ENCODE peak calls at places on chromosomes 1 and 21, in six cellular contexts. A is Peyer's patch, G is NB4, M is sigmoid colon, V is IMR-90, D is breast epithelium. B is an unnamed sample.

GRCh38 chr21:27734146-27734545 is 767.3 kb upstream of the ADAMTS5 start:
- DNase-seq in D (no peak), G (no peak), V (peak), M (no peak), A (no peak), B (no peak)

GRCh38 chr1:210900079-210900478 is 233.9 kb downstream of the KCNH1 start:
- DNase-seq in A (no peak), G (no peak), D (no peak), V (no peak), M (no peak), B (no peak)

GRCh38 chr1:65490231-65491009 is 70.0 kb downstream of the LEPR start:
- DNase-seq in A (no peak), G (no peak), M (no peak), V (no peak), D (no peak), B (no peak)

GRCh38 chr1:229645296-229646050 is 19.4 kb downstream of the URB2 start:
- DNase-seq in M (no peak), G (no peak), D (no peak), A (no peak), V (no peak), B (no peak)

GRCh38 chr1:167238713-167239112 is 18.0 kb downstream of the POU2F1 start:
- DNase-seq in A (no peak), D (no peak), M (no peak), V (no peak), G (no peak), B (no peak)

GRCh38 chr1:221102206-221102605 is 223.0 kb downstream of the HLX start:
- DNase-seq in A (no peak), V (no peak), M (no peak), G (no peak), D (no peak), B (no peak)

GRCh38 chr1:231841616-231842344 is 215.2 kb downstream of the DISC1 start:
- DNase-seq in G (no peak), V (peak), D (no peak), A (no peak), M (no peak), B (no peak)

GRCh38 chr1:109630081-109630880 is 10.6 kb downstream of the AMPD2 start:
- DNase-seq in M (no peak), A (peak), D (no peak), G (no peak), V (no peak), B (no peak)

GRCh38 chr1:59892836-59893811 is 33.4 kb downstream of the CYP2J2 start:
- DNase-seq in V (no peak), A (no peak), M (no peak), G (no peak), D (no peak), B (no peak)

GRCh38 chr1:24321712-24322635 is 2.8 kb downstream of the GRHL3 start:
- DNase-seq in D (peak), A (peak), M (peak), V (peak), G (peak), B (peak)

GRCh38 chr1:179094826-179095225 is 13.0 kb downstream of the TOR3A start:
- DNase-seq in V (no peak), G (no peak), A (no peak), D (peak), M (no peak), B (no peak)

GRCh38 chr1:81155131-81155530 is 645.6 kb upstream of the ADGRL2 start:
- DNase-seq in D (no peak), V (peak), G (no peak), M (no peak), A (no peak), B (no peak)

GRCh38 chr1:57232500-57232899 is 191.4 kb downstream of the DAB1 start:
- DNase-seq in A (no peak), M (no peak), G (no peak), D (no peak), V (no peak), B (no peak)

GRCh38 chr1:4305526-4306301 is 348.7 kb upstream of the AJAP1 start:
- DNase-seq in G (no peak), D (no peak), M (no peak), A (no peak), V (no peak), B (no peak)

GRCh38 chr1:33147997-33148314 is 33.9 kb downstream of the TRIM62 start:
- DNase-seq in D (no peak), A (no peak), V (peak), G (peak), M (no peak), B (no peak)

GRCh38 chr1:209756608-209757445 is 974 bp downstream of the TRAF3IP3 start:
- DNase-seq in M (no peak), D (no peak), A (peak), V (no peak), G (peak), B (no peak)

GRCh38 chr21:31222142-31222541 is 121.9 kb downstream of the TIAM1 start:
- DNase-seq in M (no peak), V (peak), G (no peak), A (no peak), D (no peak), B (no peak)

GRCh38 chr1:167927075-167927754 is 9.3 kb upstream of the DCAF6 start:
- DNase-seq in G (no peak), M (no peak), D (no peak), V (no peak), A (no peak), B (no peak)

GRCh38 chr1:209900734-209901133 is 37.3 kb upstream of the SYT14 start:
- DNase-seq in V (peak), D (no peak), M (no peak), A (no peak), G (no peak), B (no peak)

GRCh38 chr21:39630827-39631226 is 18.1 kb downstream of the B3GALT5 start:
- DNase-seq in G (no peak), M (no peak), D (no peak), A (no peak), V (peak), B (no peak)

GRCh38 chr1:114671011-114671938 is 1.4 kb upstream of the DENND2C start:
- DNase-seq in M (no peak), G (no peak), V (peak), A (no peak), D (no peak), B (no peak)

GRCh38 chr1:58446368-58446767 is 100.2 kb downstream of the OMA1 start:
- DNase-seq in M (no peak), D (no peak), G (no peak), V (no peak), A (no peak), B (no peak)

GRCh38 chr21:26939532-26940181 is 27.2 kb downstream of the ADAMTS5 start:
- DNase-seq in M (no peak), V (peak), G (peak), A (no peak), D (no peak), B (no peak)

GRCh38 chr1:151590961-151591360 is 20.9 kb upstream of the SNX27 start:
- DNase-seq in D (no peak), G (no peak), V (no peak), M (no peak), A (no peak), B (no peak)

GRCh38 chr21:34846601-34847112 is 177.9 kb downstream of the CLIC6 start:
- DNase-seq in M (no peak), V (peak), D (no peak), G (no peak), A (no peak), B (no peak)

GRCh38 chr1:168084396-168085231 is 52.1 kb downstream of the GPR161 start:
- DNase-seq in D (no peak), A (peak), V (peak), M (peak), G (peak), B (peak)

GRCh38 chr1:207318072-207318619 is 3.3 kb upstream of the CD55 start:
- DNase-seq in D (no peak), A (no peak), G (no peak), V (no peak), M (no peak), B (no peak)

GRCh38 chr1:25889470-25889869 is 14.0 kb upstream of the PAQR7 start:
- DNase-seq in G (no peak), D (no peak), M (peak), V (peak), A (no peak), B (no peak)

GRCh38 chr1:157181258-157181657 is 43.1 kb upstream of the ETV3 start:
- DNase-seq in M (no peak), G (peak), V (no peak), A (no peak), D (no peak), B (no peak)

GRCh38 chr1:17679856-17680255 is 75.3 kb upstream of the ACTL8 start:
- DNase-seq in V (no peak), A (no peak), D (no peak), G (no peak), M (no peak), B (no peak)

GRCh38 chr1:165905853-165906252 is 78.4 kb downstream of the UCK2 start:
- DNase-seq in G (no peak), V (no peak), A (no peak), D (no peak), M (no peak), B (no peak)

GRCh38 chr1:111205724-111206070 is 5.3 kb upstream of the DENND2D start:
- DNase-seq in V (peak), G (peak), A (no peak), M (no peak), D (no peak), B (no peak)

GRCh38 chr1:3053986-3054385 is 15.0 kb upstream of the PRDM16 start:
- DNase-seq in M (peak), A (no peak), D (no peak), V (no peak), G (no peak), B (no peak)

GRCh38 chr1:60073605-60074278 is at the start of gene C1orf87:
- DNase-seq in M (no peak), A (no peak), D (no peak), G (no peak), V (no peak), B (no peak)

GRCh38 chr1:18901147-18901951 is 1.0 kb downstream of the ALDH4A1 start:
- DNase-seq in A (no peak), D (no peak), G (peak), V (no peak), M (no peak), B (no peak)
- TF ChIP-seq POLR2A in A (no peak), D (no peak), G (no peak), V (no peak), M (no peak), B (no peak)

GRCh38 chr1:1092149-1092855 is 18.2 kb upstream of the RNF223 start:
- DNase-seq in G (no peak), A (no peak), M (no peak), V (no peak), D (no peak), B (no peak)

GRCh38 chr1:1089731-1090423 is 15.8 kb upstream of the RNF223 start:
- DNase-seq in G (no peak), V (no peak), M (no peak), A (no peak), D (no peak), B (no peak)

GRCh38 chr1:1088801-1089680 is 14.9 kb upstream of the RNF223 start:
- DNase-seq in V (no peak), G (no peak), D (no peak), M (no peak), A (peak), B (no peak)

GRCh38 chr1:1091344-1092148 is 17.4 kb upstream of the RNF223 start:
- DNase-seq in M (no peak), D (no peak), G (no peak), V (no peak), A (no peak), B (no peak)

DNA sequence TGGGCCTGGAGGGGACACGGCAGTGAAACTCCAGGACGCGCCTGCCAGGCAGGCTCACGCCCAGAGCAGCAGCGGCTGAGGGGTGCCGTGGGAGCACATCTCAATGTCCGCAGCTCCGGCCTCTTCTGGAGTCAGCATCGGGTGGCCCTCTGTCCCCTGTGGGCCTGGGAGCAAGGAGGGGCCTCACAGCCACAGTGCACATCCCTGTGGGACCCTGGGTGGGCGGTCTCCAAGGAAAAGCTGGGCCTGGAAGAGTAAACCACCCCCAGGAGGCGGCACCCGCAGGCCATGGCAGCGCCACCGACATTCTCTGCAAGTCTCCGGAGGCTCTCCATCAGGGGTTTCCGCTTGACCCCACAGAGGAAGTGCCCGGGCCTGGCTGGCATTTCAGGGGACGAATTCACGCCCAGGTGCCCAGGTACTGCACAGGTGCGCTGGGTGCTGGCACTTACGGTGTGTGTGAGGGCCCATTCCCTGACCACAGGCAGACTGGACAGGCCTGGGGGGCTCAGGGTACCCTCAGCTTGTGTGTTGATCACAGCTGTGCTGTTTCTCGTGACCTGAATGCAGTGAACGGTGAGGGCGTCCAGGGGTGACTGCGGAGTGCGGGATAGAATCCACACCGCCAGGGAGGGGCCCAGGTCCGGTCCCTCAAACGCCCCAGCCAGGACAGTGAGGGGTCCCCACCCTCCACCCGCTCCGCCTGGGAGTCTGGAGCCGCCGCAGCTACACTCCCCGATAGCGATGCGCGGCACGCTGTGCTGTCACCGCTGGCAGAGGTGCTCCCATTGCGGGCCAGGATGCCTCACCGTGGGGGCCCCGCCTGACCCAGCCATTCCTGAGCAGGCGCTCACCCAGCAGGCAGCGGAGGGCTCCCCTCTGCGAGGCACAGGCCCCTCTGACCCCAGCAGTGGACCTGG is 16.6 kb upstream of the RNF223 start:
- DNase-seq in D (no peak), G (no peak), M (no peak), A (no peak), V (no peak), B (no peak)
- TF ChIP-seq POLR2A in D (no peak), G (no peak), M (no peak), A (no peak), V (no peak), B (no peak)

GRCh38 chr1:42684139-42684538 is 1.9 kb downstream of the YBX1 start:
- DNase-seq in D (no peak), M (no peak), V (peak), A (no peak), G (peak), B (no peak)

GRCh38 chr1:42681771-42682483 is at the start of gene YBX1:
- DNase-seq in G (peak), V (peak), M (peak), A (peak), D (peak), B (peak)

GRCh38 chr1:42680921-42681683 is 1.1 kb upstream of the YBX1 start:
- DNase-seq in A (no peak), V (no peak), G (peak), D (no peak), M (no peak), B (no peak)

GRCh38 chr1:42680045-42680444 is 2.2 kb upstream of the YBX1 start:
- DNase-seq in M (no peak), D (no peak), G (peak), A (no peak), V (no peak), B (no peak)

DNA sequence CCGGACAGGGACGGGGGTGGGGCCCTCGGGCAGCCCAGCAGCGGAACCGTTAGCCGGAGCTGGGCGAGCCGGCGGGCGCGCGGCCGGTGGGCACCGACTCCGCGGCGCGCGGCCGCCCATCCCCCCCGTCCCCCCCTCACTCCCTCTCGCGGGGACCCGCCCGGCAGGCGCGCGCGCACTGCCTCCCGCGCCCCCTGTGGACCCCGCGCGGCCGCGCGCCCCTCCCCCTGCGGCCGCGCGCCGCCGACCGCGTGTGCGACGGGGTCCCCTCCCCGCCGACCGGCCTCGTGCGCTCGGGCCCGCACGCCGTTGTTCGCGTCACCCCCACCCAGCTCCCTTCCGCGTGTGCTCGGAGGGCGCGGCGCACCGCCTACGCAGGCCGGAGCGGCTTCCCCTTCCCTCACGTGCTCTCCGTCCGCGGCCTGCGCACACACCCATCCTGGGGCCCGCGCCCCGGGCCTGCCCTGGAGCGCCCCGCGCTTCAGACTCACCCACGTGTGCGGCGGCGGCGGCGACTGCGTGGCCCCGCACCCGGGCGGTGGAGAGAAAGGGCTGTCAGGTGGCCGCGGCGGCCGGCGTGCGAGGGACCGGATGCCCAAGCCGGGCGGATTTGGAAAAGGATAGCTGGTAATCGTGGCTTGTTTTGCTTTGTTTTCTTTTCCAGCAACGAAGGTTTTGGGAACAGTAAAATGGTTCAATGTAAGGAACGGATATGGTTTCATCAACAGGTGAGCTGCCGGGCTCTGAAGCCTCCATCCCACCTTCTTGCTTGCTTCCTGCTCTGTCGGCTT is 716 bp downstream of the YBX1 start:
- DNase-seq in A (peak), V (peak), M (peak), D (peak), G (peak), B (peak)
- TF ChIP-seq POLR2A in A (peak), V (no peak), M (no peak), D (no peak), G (peak), B (no peak)

GRCh38 chr1:180433873-180434272 is 68.5 kb downstream of the ACBD6 start:
- DNase-seq in V (no peak), A (no peak), D (no peak), M (no peak), G (no peak), B (no peak)

GRCh38 chr1:180440335-180440734 is 62.0 kb downstream of the ACBD6 start:
- DNase-seq in V (no peak), M (no peak), G (no peak), D (no peak), A (no peak), B (no peak)

GRCh38 chr1:180431683-180432082 is 70.7 kb downstream of the ACBD6 start:
- DNase-seq in D (no peak), G (no peak), A (no peak), V (no peak), M (no peak), B (no peak)

GRCh38 chr1:180435566-180435965 is 66.8 kb downstream of the ACBD6 start:
- DNase-seq in G (no peak), M (no peak), V (no peak), A (no peak), D (no peak), B (no peak)
- TF ChIP-seq POLR2A in G (no peak), M (no peak), V (no peak), A (no peak), D (no peak), B (no peak)

DNA sequence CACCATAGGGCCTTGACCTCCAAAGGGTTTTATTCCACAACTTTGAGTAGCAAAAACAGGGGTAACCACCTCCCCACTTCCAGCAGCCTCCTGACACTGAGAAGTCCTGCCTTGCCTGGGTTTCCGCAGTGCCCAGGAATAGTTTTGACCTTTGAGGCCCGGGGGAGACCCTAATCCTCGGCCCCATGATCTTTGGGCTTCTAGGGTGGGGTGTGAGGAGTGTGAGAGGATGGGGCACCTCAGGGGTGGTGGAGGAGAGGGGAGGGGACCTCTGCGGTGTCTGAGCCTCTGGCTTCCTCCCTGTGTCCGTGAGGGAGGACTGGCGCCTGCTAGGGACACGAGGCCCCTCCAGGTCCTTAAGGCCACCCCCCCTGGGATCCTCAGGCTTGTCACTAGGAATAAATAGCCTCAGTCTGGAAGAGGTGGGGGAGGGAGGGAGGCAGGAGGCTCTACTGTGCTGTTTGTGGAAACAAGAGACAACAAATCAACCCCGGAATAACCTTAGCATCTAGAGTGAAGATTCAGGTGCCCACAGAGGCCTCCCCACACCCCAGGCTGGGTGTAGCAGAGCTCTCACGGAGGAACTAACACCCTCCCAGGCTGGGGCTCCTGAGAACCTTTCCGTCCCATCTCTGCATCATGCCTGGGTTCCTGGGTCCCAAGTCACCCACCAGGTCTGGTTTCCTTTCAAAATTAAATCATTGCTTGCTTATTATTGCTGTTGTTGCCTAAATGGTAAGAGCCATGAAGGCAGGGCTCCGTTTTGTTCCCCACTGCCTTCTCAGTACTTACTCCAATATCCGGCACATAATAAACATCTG is 904 bp upstream of the FHL3 start:
- DNase-seq in V (no peak), G (no peak), D (no peak), M (no peak), A (no peak), B (no peak)
- TF ChIP-seq POLR2A in V (no peak), G (no peak), D (no peak), M (no peak), A (no peak), B (no peak)